ENCODE peak calls at places on chromosome 11, in five cellular contexts. One of them, this sample, is unnamed.
A peak's percentile ranks its signal among the peaks of the same experiment; 100 is the strongest.

GRCh38 chr11:92848578-92848977 is 120.9 kb upstream of the MTNR1B start:
- DNase-seq in A549: no peak
- DNase-seq in IMR-90: no peak
- DNase-seq in RWPE1: peak; percentile 31
- DNase-seq in psoas muscle: no peak
- DNase-seq in this sample: no peak

GRCh38 chr11:2559527-2560311 is 114.9 kb downstream of the KCNQ1 start:
- DNase-seq in A549: no peak
- DNase-seq in IMR-90: no peak
- DNase-seq in RWPE1: no peak
- DNase-seq in psoas muscle: peak; percentile 37
- DNase-seq in this sample: no peak

GRCh38 chr11:68441466-68442230 is 18.9 kb upstream of the PPP6R3 start:
- DNase-seq in RWPE1: no peak
- DNase-seq in IMR-90: peak; percentile 45
- DNase-seq in psoas muscle: peak; percentile 23
- DNase-seq in A549: no peak
- DNase-seq in this sample: no peak

GRCh38 chr11:32935462-32936029 is 42.9 kb downstream of the QSER1 start:
- DNase-seq in A549: no peak
- DNase-seq in RWPE1: no peak
- DNase-seq in psoas muscle: no peak
- DNase-seq in IMR-90: no peak
- DNase-seq in this sample: no peak

GRCh38 chr11:62130498-62131464 is 7.0 kb downstream of the INCENP start:
- DNase-seq in RWPE1: no peak
- DNase-seq in A549: no peak
- DNase-seq in psoas muscle: no peak
- DNase-seq in IMR-90: no peak
- DNase-seq in this sample: no peak

GRCh38 chr11:122755409-122755808 is 82.9 kb upstream of the CRTAM start:
- DNase-seq in psoas muscle: no peak
- DNase-seq in RWPE1: no peak
- DNase-seq in A549: no peak
- DNase-seq in IMR-90: no peak
- DNase-seq in this sample: peak; percentile 62

GRCh38 chr11:17333799-17334586 is 17.6 kb upstream of the NCR3LG1 start:
- DNase-seq in A549: no peak
- DNase-seq in psoas muscle: no peak
- DNase-seq in IMR-90: no peak
- DNase-seq in RWPE1: no peak
- DNase-seq in this sample: no peak

GRCh38 chr11:118263694-118264567 is at the start of gene MPZL2:
- DNase-seq in psoas muscle: no peak
- DNase-seq in RWPE1: peak; percentile 88
- DNase-seq in A549: no peak
- DNase-seq in IMR-90: no peak
- DNase-seq in this sample: peak; percentile 17

GRCh38 chr11:30879322-30880020 is 293.3 kb upstream of the MPPED2 start:
- DNase-seq in IMR-90: no peak
- DNase-seq in RWPE1: no peak
- DNase-seq in A549: no peak
- DNase-seq in psoas muscle: no peak
- DNase-seq in this sample: peak; percentile 41

GRCh38 chr11:1196516-1197391 is 26.1 kb upstream of the MUC5B start:
- DNase-seq in psoas muscle: peak; percentile 38
- DNase-seq in RWPE1: no peak
- DNase-seq in IMR-90: no peak
- DNase-seq in A549: no peak
- DNase-seq in this sample: no peak

DNA sequence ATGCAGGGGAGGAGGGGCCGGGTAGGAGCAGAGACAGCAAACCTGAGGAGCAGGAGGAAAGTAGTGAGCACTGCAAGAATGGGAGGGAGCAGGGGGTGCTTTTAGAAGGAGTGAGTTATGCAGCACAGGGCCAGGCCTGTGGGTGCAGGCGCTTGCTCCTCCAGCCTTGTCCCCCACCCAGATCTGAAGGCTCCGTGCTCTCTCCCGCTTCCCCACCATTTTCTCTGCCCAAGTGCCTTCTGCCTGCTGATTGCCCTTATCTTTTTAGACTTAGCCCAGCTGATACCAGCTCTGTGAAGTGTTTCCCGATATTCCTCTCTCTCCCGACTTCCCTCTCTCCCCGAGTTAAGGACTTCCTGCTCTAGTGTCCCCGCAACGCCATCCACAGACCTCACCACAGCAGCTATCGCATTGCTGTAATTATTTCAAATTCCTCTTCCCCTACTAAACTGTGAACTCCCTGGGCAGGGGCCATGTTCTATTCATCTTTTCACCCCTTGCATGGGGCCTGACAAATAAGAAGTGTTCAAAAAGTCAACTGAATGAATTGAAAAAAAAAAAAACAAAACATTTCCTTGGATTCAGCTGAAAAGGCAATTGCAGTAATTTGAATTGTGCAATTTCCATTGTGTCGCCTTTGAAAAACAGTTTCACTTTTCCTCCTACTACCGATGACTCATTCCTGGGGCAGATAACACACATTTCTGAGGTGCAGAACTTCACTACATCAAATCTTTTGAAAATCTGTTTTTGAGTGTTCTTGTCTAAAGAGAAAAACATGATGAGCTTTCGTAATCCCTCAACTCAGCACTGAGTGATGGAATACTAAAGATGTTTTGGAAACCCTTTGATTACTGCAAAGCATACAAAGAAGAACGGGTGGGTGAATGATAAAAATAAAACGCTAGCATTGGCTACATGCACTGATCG is 69.7 kb upstream of the BMAL1 start:
- DNase-seq in RWPE1: peak; percentile 80
- DNase-seq in IMR-90: peak; percentile 84
- DNase-seq in A549: no peak
- DNase-seq in psoas muscle: no peak
- DNase-seq in this sample: peak; percentile 95
- H3K27ac ChIP-seq in RWPE1: peak overlapping the region; percentile 81
- H3K27ac ChIP-seq in IMR-90: peak overlapping the region; percentile 84
- H3K27ac ChIP-seq in A549: peak overlapping the region; percentile 53
- H3K27ac ChIP-seq in psoas muscle: peak overlapping the region; percentile 44
- H3K27ac ChIP-seq in this sample: peak overlapping the region; percentile 84

GRCh38 chr11:119721129-119722120 is 7.6 kb downstream of the NECTIN1 start:
- DNase-seq in psoas muscle: peak; percentile 55
- DNase-seq in A549: peak; percentile 41
- DNase-seq in RWPE1: peak; percentile 64
- DNase-seq in IMR-90: no peak
- DNase-seq in this sample: peak; percentile 44
- TF ChIP-seq CTCF in psoas muscle: peak; percentile 31
- TF ChIP-seq CTCF in A549: no peak
- TF ChIP-seq CTCF in RWPE1: no peak
- TF ChIP-seq CTCF in IMR-90: peak; percentile 26
- TF ChIP-seq CTCF in this sample: peak; percentile 58

GRCh38 chr11:113623114-113623513 is 83.0 kb downstream of the TMPRSS5 start:
- DNase-seq in psoas muscle: no peak
- DNase-seq in A549: no peak
- DNase-seq in RWPE1: no peak
- DNase-seq in IMR-90: peak; percentile 23
- DNase-seq in this sample: no peak

GRCh38 chr11:113627297-113627696 is 78.8 kb downstream of the TMPRSS5 start:
- DNase-seq in A549: no peak
- DNase-seq in RWPE1: no peak
- DNase-seq in psoas muscle: no peak
- DNase-seq in IMR-90: no peak
- DNase-seq in this sample: no peak

GRCh38 chr11:113629562-113629961 is 76.5 kb downstream of the TMPRSS5 start:
- DNase-seq in A549: no peak
- DNase-seq in psoas muscle: no peak
- DNase-seq in RWPE1: no peak
- DNase-seq in IMR-90: no peak
- DNase-seq in this sample: no peak

GRCh38 chr11:113628912-113629311 is 77.2 kb downstream of the TMPRSS5 start:
- DNase-seq in psoas muscle: no peak
- DNase-seq in A549: no peak
- DNase-seq in IMR-90: no peak
- DNase-seq in RWPE1: no peak
- DNase-seq in this sample: no peak

GRCh38 chr11:113626736-113627135 is 79.4 kb downstream of the TMPRSS5 start:
- DNase-seq in IMR-90: no peak
- DNase-seq in RWPE1: no peak
- DNase-seq in psoas muscle: no peak
- DNase-seq in A549: no peak
- DNase-seq in this sample: no peak
- H3K27ac ChIP-seq in IMR-90: no peak overlapping the region
- H3K27ac ChIP-seq in RWPE1: no peak overlapping the region
- H3K27ac ChIP-seq in psoas muscle: no peak overlapping the region
- H3K27ac ChIP-seq in A549: no peak overlapping the region
- H3K27ac ChIP-seq in this sample: no peak overlapping the region

GRCh38 chr11:43116071-43116470 is 195.7 kb upstream of the API5 start:
- DNase-seq in A549: no peak
- DNase-seq in psoas muscle: no peak
- DNase-seq in IMR-90: no peak
- DNase-seq in RWPE1: no peak
- DNase-seq in this sample: no peak

GRCh38 chr11:43124272-43124920 is 187.4 kb upstream of the API5 start:
- DNase-seq in A549: no peak
- DNase-seq in IMR-90: no peak
- DNase-seq in psoas muscle: no peak
- DNase-seq in RWPE1: no peak
- DNase-seq in this sample: no peak

GRCh38 chr11:43123443-43123842 is 188.4 kb upstream of the API5 start:
- DNase-seq in IMR-90: no peak
- DNase-seq in psoas muscle: no peak
- DNase-seq in A549: no peak
- DNase-seq in RWPE1: no peak
- DNase-seq in this sample: no peak

GRCh38 chr11:43119275-43119970 is 192.4 kb upstream of the API5 start:
- DNase-seq in psoas muscle: no peak
- DNase-seq in A549: no peak
- DNase-seq in IMR-90: no peak
- DNase-seq in RWPE1: no peak
- DNase-seq in this sample: no peak
- TF ChIP-seq CTCF in psoas muscle: no peak
- TF ChIP-seq CTCF in A549: no peak
- TF ChIP-seq CTCF in IMR-90: no peak
- TF ChIP-seq CTCF in RWPE1: no peak
- TF ChIP-seq CTCF in this sample: no peak

DNA sequence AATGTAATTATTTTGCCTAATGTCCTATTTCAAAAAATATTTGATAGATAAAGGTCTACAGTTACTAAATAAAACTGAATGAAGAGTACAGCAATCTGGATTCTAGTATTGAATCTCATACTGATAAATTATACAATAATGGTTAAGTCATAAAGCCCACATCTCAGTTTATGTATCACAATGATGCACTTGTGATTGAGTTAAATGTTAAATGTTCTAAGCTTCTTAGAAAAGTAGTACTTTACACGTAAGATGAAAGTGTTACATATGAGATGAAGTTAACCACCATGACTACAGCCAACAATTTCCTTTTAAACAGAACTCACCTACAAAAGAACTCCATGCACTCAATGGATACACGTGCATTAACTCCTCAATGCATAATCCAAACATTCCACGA is 51.7 kb downstream of the PHF21A start:
- DNase-seq in A549: no peak
- DNase-seq in RWPE1: no peak
- DNase-seq in IMR-90: no peak
- DNase-seq in psoas muscle: no peak
- DNase-seq in this sample: no peak
- H3K27ac ChIP-seq in A549: no peak overlapping the region
- H3K27ac ChIP-seq in RWPE1: no peak overlapping the region
- H3K27ac ChIP-seq in IMR-90: no peak overlapping the region
- H3K27ac ChIP-seq in psoas muscle: no peak overlapping the region
- H3K27ac ChIP-seq in this sample: no peak overlapping the region